ENCODE peak calls at places on chromosome 13, in seven cellular contexts. F is stimulated activated CD8-positive, alpha-beta memory T cell treated with anti-CD3 and anti-CD28 coated beads, Interleukin-7, amount 100 ng/mL, for 24 hours; P is HFF-Myc; N is naive thymus-derived CD4-positive, alpha-beta T cell; E is neuronal stem cell; D is heart right ventricle; W is AML-193. T is an unnamed sample.

GRCh38 chr13:89897681-89898080 is 1449.8 kb upstream of the MIR17HG start:
- DNase-seq in F (no peak), P (no peak), N (no peak), E (no peak), D (no peak), W (no peak), T (no peak)

GRCh38 chr13:90395348-90395747 is 952.1 kb upstream of the MIR17HG start:
- DNase-seq in F (no peak), P (no peak), N (no peak), E (no peak), D (no peak), W (no peak), T (no peak)

GRCh38 chr13:33194820-33195692 is 90.5 kb downstream of the STARD13 start:
- DNase-seq in F (no peak), P (peak; percentile 87), N (no peak), E (no peak), D (no peak), W (no peak), T (no peak)

GRCh38 chr13:21420706-21421105 is 38.4 kb downstream of the ZDHHC20 start:
- DNase-seq in F (no peak), P (peak; percentile 10), N (no peak), E (no peak), D (no peak), W (no peak), T (no peak)

GRCh38 chr13:19818223-19818842 is 35.6 kb upstream of the PSPC1 start:
- DNase-seq in F (peak; percentile 16), P (no peak), N (peak; percentile 5), E (peak; percentile 36), D (peak; percentile 32), W (no peak), T (peak; percentile 16)

GRCh38 chr13:71290963-71291937 is 575.8 kb downstream of the DACH1 start:
- DNase-seq in F (no peak), P (no peak), N (peak; percentile 62), E (no peak), D (no peak), W (peak; percentile 27), T (no peak)

GRCh38 chr13:42895781-42896180 is 96.3 kb downstream of the EPSTI1 start:
- DNase-seq in F (no peak), P (no peak), N (no peak), E (no peak), D (no peak), W (no peak), T (peak; percentile 55)

GRCh38 chr13:97133955-97134354 is 88.2 kb upstream of the MBNL2 start:
- DNase-seq in F (no peak), P (no peak), N (no peak), E (no peak), D (no peak), W (no peak), T (no peak)

GRCh38 chr13:101728021-101728420 is 275.5 kb downstream of the ITGBL1 start:
- DNase-seq in F (no peak), P (no peak), N (no peak), E (no peak), D (no peak), W (no peak), T (no peak)

GRCh38 chr13:94088742-94089141 is 390.7 kb downstream of the DCT start:
- DNase-seq in F (no peak), P (no peak), N (no peak), E (no peak), D (no peak), W (no peak), T (no peak)

GRCh38 chr13:96052655-96053002 is 572 bp downstream of the UGGT2 start:
- DNase-seq in F (no peak), P (no peak), N (no peak), E (no peak), D (no peak), W (no peak), T (no peak)

GRCh38 chr13:110361365-110361911 is 54.4 kb downstream of the COL4A2 start:
- DNase-seq in F (no peak), P (no peak), N (no peak), E (no peak), D (peak; percentile 67), W (no peak), T (no peak)

GRCh38 chr13:109146912-109147624 is 517.7 kb downstream of the MYO16 start:
- DNase-seq in F (no peak), P (peak; percentile 69), N (no peak), E (no peak), D (no peak), W (no peak), T (no peak)

GRCh38 chr13:114131581-114132418 is 623 bp downstream of the RASA3 start:
- DNase-seq in F (no peak), P (no peak), N (peak; percentile 58), E (no peak), D (no peak), W (no peak), T (no peak)

GRCh38 chr13:33057019-33057785 is 41.0 kb downstream of the KL start:
- DNase-seq in F (no peak), P (no peak), N (no peak), E (peak; percentile 54), D (no peak), W (no peak), T (peak; percentile 28)

GRCh38 chr13:81224502-81224833 is 883.5 kb upstream of the SPRY2 start:
- DNase-seq in F (no peak), P (no peak), N (no peak), E (no peak), D (no peak), W (no peak), T (no peak)

GRCh38 chr13:19982447-19983043 is 24.0 kb downstream of the ZMYM2 start:
- DNase-seq in F (no peak), P (no peak), N (no peak), E (no peak), D (no peak), W (no peak), T (no peak)

GRCh38 chr13:59728896-59729545 is 434.7 kb downstream of the DIAPH3 start:
- DNase-seq in F (no peak), P (no peak), N (no peak), E (no peak), D (no peak), W (no peak), T (no peak)

GRCh38 chr13:45518525-45519235 is 53.9 kb downstream of the COG3 start:
- DNase-seq in F (no peak), P (no peak), N (no peak), E (no peak), D (no peak), W (no peak), T (no peak)

GRCh38 chr13:60645552-60646138 is 248.6 kb downstream of the TDRD3 start:
- DNase-seq in F (no peak), P (no peak), N (no peak), E (no peak), D (no peak), W (no peak), T (no peak)

GRCh38 chr13:111437856-111438547 is 117.6 kb downstream of the TEX29 start:
- DNase-seq in F (no peak), P (no peak), N (no peak), E (no peak), D (no peak), W (no peak), T (no peak)

GRCh38 chr13:102250448-102250847 is 151.4 kb downstream of the FGF14 start:
- DNase-seq in F (no peak), P (no peak), N (no peak), E (no peak), D (no peak), W (no peak), T (no peak)

GRCh38 chr13:46804391-46804815 is 7.4 kb upstream of the ESD start:
- DNase-seq in F (no peak), P (peak; percentile 57), N (no peak), E (no peak), D (no peak), W (no peak), T (no peak)

GRCh38 chr13:27381601-27382000 is 42.8 kb upstream of the GTF3A start:
- DNase-seq in F (no peak), P (no peak), N (no peak), E (no peak), D (no peak), W (no peak), T (no peak)

GRCh38 chr13:37984357-37984756 is 114.8 kb upstream of the TRPC4 start:
- DNase-seq in F (no peak), P (no peak), N (no peak), E (no peak), D (no peak), W (no peak), T (no peak)

GRCh38 chr13:73961181-73961580 is 173.0 kb downstream of the KLF12 start:
- DNase-seq in F (no peak), P (no peak), N (no peak), E (no peak), D (no peak), W (no peak), T (no peak)